ENCODE peak calls at places on chromosomes 4 and X, in five cellular contexts. One of them, this sample, is unnamed.

GRCh38 chrX:68983004-68983857 is 154.4 kb downstream of the EFNB1 start:
- DNase-seq in activated CD4-positive, CD25-positive, alpha-beta regulatory T cell treated with anti-CD3 and anti-CD28 coated beads, Interleukin-2, amount 50 U/mL, for 72 hours: no peak
- DNase-seq in ACHN: no peak
- DNase-seq in naive B cell: no peak
- DNase-seq in nucleus accumbens: no peak
- DNase-seq in this sample: peak

GRCh38 chrX:103919336-103919682 is 43.1 kb upstream of the TMSB15B start:
- DNase-seq in activated CD4-positive, CD25-positive, alpha-beta regulatory T cell treated with anti-CD3 and anti-CD28 coated beads, Interleukin-2, amount 50 U/mL, for 72 hours: no peak
- DNase-seq in naive B cell: peak
- DNase-seq in nucleus accumbens: no peak
- DNase-seq in ACHN: peak
- DNase-seq in this sample: peak

GRCh38 chrX:23783569-23784486 is 855 bp downstream of the SAT1 start:
- DNase-seq in activated CD4-positive, CD25-positive, alpha-beta regulatory T cell treated with anti-CD3 and anti-CD28 coated beads, Interleukin-2, amount 50 U/mL, for 72 hours: no peak
- DNase-seq in naive B cell: peak
- DNase-seq in ACHN: no peak
- DNase-seq in nucleus accumbens: no peak
- DNase-seq in this sample: no peak

GRCh38 chr4:137956256-137956655 is 285.9 kb downstream of the SLC7A11 start:
- DNase-seq in ACHN: no peak
- DNase-seq in naive B cell: no peak
- DNase-seq in nucleus accumbens: no peak
- DNase-seq in activated CD4-positive, CD25-positive, alpha-beta regulatory T cell treated with anti-CD3 and anti-CD28 coated beads, Interleukin-2, amount 50 U/mL, for 72 hours: no peak
- DNase-seq in this sample: no peak

GRCh38 chr4:7190668-7191545 is 1.4 kb upstream of the SORCS2 start:
- DNase-seq in nucleus accumbens: no peak
- DNase-seq in ACHN: no peak
- DNase-seq in activated CD4-positive, CD25-positive, alpha-beta regulatory T cell treated with anti-CD3 and anti-CD28 coated beads, Interleukin-2, amount 50 U/mL, for 72 hours: peak
- DNase-seq in naive B cell: no peak
- DNase-seq in this sample: no peak

GRCh38 chrX:107827852-107828251 is 2.2 kb downstream of the MID2 start:
- DNase-seq in ACHN: no peak
- DNase-seq in nucleus accumbens: no peak
- DNase-seq in activated CD4-positive, CD25-positive, alpha-beta regulatory T cell treated with anti-CD3 and anti-CD28 coated beads, Interleukin-2, amount 50 U/mL, for 72 hours: no peak
- DNase-seq in naive B cell: no peak
- DNase-seq in this sample: no peak

GRCh38 chrX:129678881-129679195 is 24.1 kb upstream of the APLN start:
- DNase-seq in activated CD4-positive, CD25-positive, alpha-beta regulatory T cell treated with anti-CD3 and anti-CD28 coated beads, Interleukin-2, amount 50 U/mL, for 72 hours: no peak
- DNase-seq in nucleus accumbens: no peak
- DNase-seq in naive B cell: no peak
- DNase-seq in ACHN: no peak
- DNase-seq in this sample: no peak

GRCh38 chr4:25424539-25425228 is 47.6 kb downstream of the ANAPC4 start:
- DNase-seq in ACHN: no peak
- DNase-seq in nucleus accumbens: no peak
- DNase-seq in naive B cell: no peak
- DNase-seq in activated CD4-positive, CD25-positive, alpha-beta regulatory T cell treated with anti-CD3 and anti-CD28 coated beads, Interleukin-2, amount 50 U/mL, for 72 hours: no peak
- DNase-seq in this sample: no peak

GRCh38 chr4:70945046-70945445 is 42.9 kb downstream of the MOB1B start:
- DNase-seq in activated CD4-positive, CD25-positive, alpha-beta regulatory T cell treated with anti-CD3 and anti-CD28 coated beads, Interleukin-2, amount 50 U/mL, for 72 hours: no peak
- DNase-seq in ACHN: no peak
- DNase-seq in nucleus accumbens: no peak
- DNase-seq in naive B cell: no peak
- DNase-seq in this sample: no peak

GRCh38 chr4:143273170-143273917 is 63.3 kb upstream of the GAB1 start:
- DNase-seq in activated CD4-positive, CD25-positive, alpha-beta regulatory T cell treated with anti-CD3 and anti-CD28 coated beads, Interleukin-2, amount 50 U/mL, for 72 hours: no peak
- DNase-seq in naive B cell: no peak
- DNase-seq in ACHN: no peak
- DNase-seq in nucleus accumbens: no peak
- DNase-seq in this sample: no peak

GRCh38 chr4:20960291-20960690 is 260.0 kb downstream of the PACRGL start:
- DNase-seq in naive B cell: no peak
- DNase-seq in ACHN: no peak
- DNase-seq in nucleus accumbens: no peak
- DNase-seq in activated CD4-positive, CD25-positive, alpha-beta regulatory T cell treated with anti-CD3 and anti-CD28 coated beads, Interleukin-2, amount 50 U/mL, for 72 hours: no peak
- DNase-seq in this sample: no peak

GRCh38 chr4:152735302-152735917 is 44.1 kb downstream of the TIGD4 start:
- DNase-seq in nucleus accumbens: no peak
- DNase-seq in activated CD4-positive, CD25-positive, alpha-beta regulatory T cell treated with anti-CD3 and anti-CD28 coated beads, Interleukin-2, amount 50 U/mL, for 72 hours: no peak
- DNase-seq in naive B cell: peak
- DNase-seq in ACHN: peak
- DNase-seq in this sample: peak